ENCODE peak calls at places on chromosomes 3 and 15, in seven cellular contexts. One of them, this sample, is unnamed.

GRCh38 chr3:70757658-70758057 is 445.2 kb upstream of the MDFIC2 start:
- DNase-seq in Peyer's patch: no peak
- DNase-seq in GM12878: no peak
- DNase-seq in stomach: no peak
- DNase-seq in body of pancreas: peak
- DNase-seq in uterus: no peak
- DNase-seq in IMR-90: no peak
- DNase-seq in this sample: no peak

GRCh38 chr3:194212869-194213320 is 76.9 kb downstream of the HES1 start:
- DNase-seq in Peyer's patch: no peak
- DNase-seq in GM12878: no peak
- DNase-seq in stomach: no peak
- DNase-seq in body of pancreas: peak
- DNase-seq in uterus: no peak
- DNase-seq in IMR-90: no peak
- DNase-seq in this sample: no peak

GRCh38 chr15:36942248-36942827 is 158.0 kb downstream of the MEIS2 start:
- DNase-seq in Peyer's patch: no peak
- DNase-seq in GM12878: no peak
- DNase-seq in stomach: no peak
- DNase-seq in body of pancreas: no peak
- DNase-seq in uterus: no peak
- DNase-seq in IMR-90: no peak
- DNase-seq in this sample: no peak

GRCh38 chr15:74417230-74417629 is 16.5 kb downstream of the SEMA7A start:
- DNase-seq in Peyer's patch: no peak
- DNase-seq in GM12878: no peak
- DNase-seq in stomach: no peak
- DNase-seq in body of pancreas: no peak
- DNase-seq in uterus: no peak
- DNase-seq in IMR-90: peak
- DNase-seq in this sample: no peak

GRCh38 chr3:37768107-37768809 is 93.4 kb upstream of the CTDSPL start:
- DNase-seq in Peyer's patch: no peak
- DNase-seq in GM12878: no peak
- DNase-seq in stomach: peak
- DNase-seq in body of pancreas: peak
- DNase-seq in uterus: no peak
- DNase-seq in IMR-90: peak
- DNase-seq in this sample: no peak

GRCh38 chr3:102718651-102719050 is 283.8 kb downstream of the ZPLD1 start:
- DNase-seq in Peyer's patch: no peak
- DNase-seq in GM12878: no peak
- DNase-seq in stomach: no peak
- DNase-seq in body of pancreas: no peak
- DNase-seq in uterus: no peak
- DNase-seq in IMR-90: no peak
- DNase-seq in this sample: no peak

GRCh38 chr3:102068736-102069135 is 219.4 kb downstream of the NFKBIZ start:
- DNase-seq in Peyer's patch: no peak
- DNase-seq in GM12878: no peak
- DNase-seq in stomach: no peak
- DNase-seq in body of pancreas: no peak
- DNase-seq in uterus: no peak
- DNase-seq in IMR-90: no peak
- DNase-seq in this sample: no peak

GRCh38 chr3:32832193-32832592 is 14.4 kb downstream of the TRIM71 start:
- DNase-seq in Peyer's patch: no peak
- DNase-seq in GM12878: no peak
- DNase-seq in stomach: no peak
- DNase-seq in body of pancreas: no peak
- DNase-seq in uterus: no peak
- DNase-seq in IMR-90: no peak
- DNase-seq in this sample: no peak

GRCh38 chr3:172713316-172713715 is 2.4 kb upstream of the NCEH1 start:
- DNase-seq in Peyer's patch: no peak
- DNase-seq in GM12878: no peak
- DNase-seq in stomach: no peak
- DNase-seq in body of pancreas: no peak
- DNase-seq in uterus: peak
- DNase-seq in IMR-90: no peak
- DNase-seq in this sample: no peak

GRCh38 chr3:114904633-114905032 is 242.5 kb downstream of the ZBTB20 start:
- DNase-seq in Peyer's patch: no peak
- DNase-seq in GM12878: no peak
- DNase-seq in stomach: no peak
- DNase-seq in body of pancreas: no peak
- DNase-seq in uterus: no peak
- DNase-seq in IMR-90: no peak
- DNase-seq in this sample: no peak

GRCh38 chr3:52523386-52524257 is 10.0 kb downstream of the NT5DC2 start:
- DNase-seq in Peyer's patch: no peak
- DNase-seq in GM12878: no peak
- DNase-seq in stomach: no peak
- DNase-seq in body of pancreas: no peak
- DNase-seq in uterus: peak
- DNase-seq in IMR-90: no peak
- DNase-seq in this sample: no peak

GRCh38 chr15:65792988-65793812 is 1.1 kb upstream of the DENND4A start:
- DNase-seq in Peyer's patch: no peak
- DNase-seq in GM12878: no peak
- DNase-seq in stomach: no peak
- DNase-seq in body of pancreas: no peak
- DNase-seq in uterus: no peak
- DNase-seq in IMR-90: no peak
- DNase-seq in this sample: no peak

GRCh38 chr15:65791335-65792129 is 561 bp downstream of the DENND4A start:
- DNase-seq in Peyer's patch: peak
- DNase-seq in GM12878: no peak
- DNase-seq in stomach: peak
- DNase-seq in body of pancreas: peak
- DNase-seq in uterus: peak
- DNase-seq in IMR-90: no peak
- DNase-seq in this sample: no peak

GRCh38 chr15:65792130-65792987 is at the start of gene DENND4A:
- DNase-seq in Peyer's patch: peak
- DNase-seq in GM12878: peak
- DNase-seq in stomach: peak
- DNase-seq in body of pancreas: peak
- DNase-seq in uterus: peak
- DNase-seq in IMR-90: peak
- DNase-seq in this sample: peak

GRCh38 chr15:65795663-65796201 is 3.6 kb upstream of the DENND4A start:
- DNase-seq in Peyer's patch: no peak
- DNase-seq in GM12878: no peak
- DNase-seq in stomach: no peak
- DNase-seq in body of pancreas: no peak
- DNase-seq in uterus: no peak
- DNase-seq in IMR-90: no peak
- DNase-seq in this sample: no peak

DNA sequence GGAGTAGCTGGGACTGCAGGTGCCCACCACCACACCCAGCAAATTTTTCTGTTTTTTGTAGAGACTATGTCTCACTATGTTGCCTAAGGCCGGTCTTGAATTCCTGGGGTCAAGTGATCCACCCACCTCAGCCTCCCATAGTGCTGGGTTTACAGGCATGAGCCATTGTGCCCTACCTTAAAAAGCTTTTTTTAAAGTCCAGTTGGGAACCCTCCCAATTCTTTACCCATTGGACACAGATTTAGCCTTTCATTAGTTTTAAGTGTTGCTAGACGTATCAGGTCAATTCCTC is 1.7 kb upstream of the DENND4A start:
- DNase-seq in Peyer's patch: no peak
- DNase-seq in GM12878: no peak
- DNase-seq in stomach: no peak
- DNase-seq in body of pancreas: no peak
- DNase-seq in uterus: no peak
- DNase-seq in IMR-90: no peak
- DNase-seq in this sample: no peak
- TF ChIP-seq POLR2A in Peyer's patch: no peak
- TF ChIP-seq POLR2A in GM12878: no peak
- TF ChIP-seq POLR2A in stomach: no peak
- TF ChIP-seq POLR2A in body of pancreas: no peak
- TF ChIP-seq POLR2A in uterus: no peak
- TF ChIP-seq POLR2A in IMR-90: no peak
- TF ChIP-seq POLR2A in this sample: no peak

GRCh38 chr3:149269687-149270086 is 48.1 kb upstream of the CP start:
- DNase-seq in Peyer's patch: no peak
- DNase-seq in GM12878: no peak
- DNase-seq in stomach: no peak
- DNase-seq in body of pancreas: no peak
- DNase-seq in uterus: no peak
- DNase-seq in IMR-90: no peak
- DNase-seq in this sample: no peak

GRCh38 chr3:149270180-149270579 is 48.6 kb upstream of the CP start:
- DNase-seq in Peyer's patch: no peak
- DNase-seq in GM12878: no peak
- DNase-seq in stomach: no peak
- DNase-seq in body of pancreas: no peak
- DNase-seq in uterus: no peak
- DNase-seq in IMR-90: peak
- DNase-seq in this sample: no peak

GRCh38 chr3:149263856-149264255 is 42.2 kb upstream of the CP start:
- DNase-seq in Peyer's patch: no peak
- DNase-seq in GM12878: no peak
- DNase-seq in stomach: no peak
- DNase-seq in body of pancreas: no peak
- DNase-seq in uterus: no peak
- DNase-seq in IMR-90: no peak
- DNase-seq in this sample: no peak

GRCh38 chr3:149267565-149267964 is 45.9 kb upstream of the CP start:
- DNase-seq in Peyer's patch: no peak
- DNase-seq in GM12878: no peak
- DNase-seq in stomach: no peak
- DNase-seq in body of pancreas: no peak
- DNase-seq in uterus: no peak
- DNase-seq in IMR-90: no peak
- DNase-seq in this sample: no peak

DNA sequence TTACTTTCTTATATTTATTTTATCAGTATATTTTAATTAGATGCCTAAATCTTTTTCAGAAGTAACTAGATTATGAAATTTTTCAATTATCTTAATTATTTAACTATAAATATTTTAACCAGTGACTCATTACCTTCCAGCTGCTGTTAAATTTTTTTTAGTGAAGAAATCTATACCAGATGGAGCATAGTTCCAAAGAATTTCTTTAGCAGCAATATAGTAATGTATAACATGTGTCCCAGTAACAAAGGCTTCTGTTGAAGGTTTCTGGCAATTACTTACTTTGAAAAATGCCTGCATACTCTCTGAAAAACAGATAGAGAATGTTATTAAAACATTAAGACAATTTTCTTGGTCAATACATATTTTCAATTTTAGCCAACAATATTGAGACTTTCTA is 45.1 kb upstream of the CP start:
- DNase-seq in Peyer's patch: no peak
- DNase-seq in GM12878: no peak
- DNase-seq in stomach: no peak
- DNase-seq in body of pancreas: no peak
- DNase-seq in uterus: no peak
- DNase-seq in IMR-90: peak
- DNase-seq in this sample: no peak
- H3K4me3 ChIP-seq in Peyer's patch: no peak
- H3K4me3 ChIP-seq in GM12878: no peak
- H3K4me3 ChIP-seq in stomach: no peak
- H3K4me3 ChIP-seq in body of pancreas: no peak
- H3K4me3 ChIP-seq in uterus: no peak
- H3K4me3 ChIP-seq in IMR-90: no peak
- H3K4me3 ChIP-seq in this sample: no peak

GRCh38 chr3:185549651-185550111 is 2.7 kb downstream of the LIPH start:
- DNase-seq in Peyer's patch: peak
- DNase-seq in GM12878: no peak
- DNase-seq in stomach: no peak
- DNase-seq in body of pancreas: no peak
- DNase-seq in uterus: no peak
- DNase-seq in IMR-90: peak
- DNase-seq in this sample: no peak
- H3K27ac ChIP-seq in Peyer's patch: no peak
- H3K27ac ChIP-seq in GM12878: peak
- H3K27ac ChIP-seq in stomach: peak
- H3K27ac ChIP-seq in body of pancreas: peak
- H3K27ac ChIP-seq in uterus: no peak
- H3K27ac ChIP-seq in IMR-90: peak
- H3K27ac ChIP-seq in this sample: peak

GRCh38 chr3:167723872-167724271 is 10.8 kb downstream of the PDCD10 start:
- DNase-seq in Peyer's patch: no peak
- DNase-seq in GM12878: no peak
- DNase-seq in stomach: no peak
- DNase-seq in body of pancreas: no peak
- DNase-seq in uterus: no peak
- DNase-seq in IMR-90: no peak
- DNase-seq in this sample: no peak
- TF ChIP-seq POLR2A in Peyer's patch: no peak
- TF ChIP-seq POLR2A in GM12878: no peak
- TF ChIP-seq POLR2A in stomach: no peak
- TF ChIP-seq POLR2A in body of pancreas: no peak
- TF ChIP-seq POLR2A in uterus: no peak
- TF ChIP-seq POLR2A in IMR-90: no peak
- TF ChIP-seq POLR2A in this sample: no peak